ENCODE peak calls at places on chromosomes 7 and 10, in eight cellular contexts. W is fibroblast of the conjunctiva; R is activated naive CD8-positive, alpha-beta T cell treated with anti-CD3 and anti-CD28 coated beads, Interleukin-2, amount 50 U/mL, for 24 hours; S is stimulated activated naive B cell treated with anti-CD40 and anti-IgM and Interleukin-4, amounts not matched to agents 10 μg/mL and 1 μg/mL and 100 μg/mL, for 72 hours; K is activated CD4-positive, alpha-beta T cell treated with anti-CD3 and anti-CD28 coated beads for 48 hours; P is anterior cingulate cortex; F is heart right ventricle; Z is right cardiac atrium. T is an unnamed sample.

GRCh38 chr10:89852872-89853271 is 151.5 kb downstream of the KIF20B start:
- DNase-seq in W (no peak), R (no peak), S (no peak), K (no peak), P (no peak), F (no peak), Z (no peak), T (no peak)

GRCh38 chr10:73076361-73077183 is 20.1 kb downstream of the P4HA1 start:
- DNase-seq in W (peak), R (no peak), S (no peak), K (no peak), P (peak), F (no peak), Z (peak), T (peak)

GRCh38 chr7:150937848-150938561 is 40.1 kb downstream of the KCNH2 start:
- DNase-seq in W (no peak), R (peak), S (no peak), K (peak), P (no peak), F (no peak), Z (peak), T (peak)

GRCh38 chr10:88062798-88063472 is 199.5 kb downstream of the PTEN start:
- DNase-seq in W (no peak), R (no peak), S (no peak), K (no peak), P (no peak), F (no peak), Z (no peak), T (no peak)

GRCh38 chr10:79484476-79484875 is 27.9 kb upstream of the EIF5AL1 start:
- DNase-seq in W (no peak), R (no peak), S (no peak), K (no peak), P (no peak), F (no peak), Z (no peak), T (peak)

GRCh38 chr10:132443998-132444876 is 47.2 kb downstream of the PWWP2B start:
- DNase-seq in W (no peak), R (no peak), S (no peak), K (peak), P (no peak), F (no peak), Z (no peak), T (no peak)

GRCh38 chr10:118843647-118844265 is 89.0 kb upstream of the CACUL1 start:
- DNase-seq in W (no peak), R (no peak), S (no peak), K (no peak), P (no peak), F (no peak), Z (no peak), T (no peak)

GRCh38 chr10:87651801-87652200 is 7.9 kb upstream of the PAPSS2 start:
- DNase-seq in W (no peak), R (no peak), S (no peak), K (no peak), P (no peak), F (no peak), Z (no peak), T (no peak)

GRCh38 chr7:11760372-11760771 is 71.6 kb downstream of the THSD7A start:
- DNase-seq in W (peak), R (no peak), S (no peak), K (no peak), P (no peak), F (no peak), Z (no peak), T (no peak)

GRCh38 chr10:1323951-1324350 is 267.8 kb downstream of the WDR37 start:
- DNase-seq in W (no peak), R (no peak), S (no peak), K (peak), P (no peak), F (no peak), Z (no peak), T (no peak)

GRCh38 chr10:123870260-123870659 is 21.3 kb downstream of the CPXM2 start:
- DNase-seq in W (no peak), R (no peak), S (no peak), K (no peak), P (no peak), F (no peak), Z (no peak), T (no peak)

GRCh38 chr10:128898133-128898915 is 568.7 kb upstream of the MGMT start:
- DNase-seq in W (no peak), R (no peak), S (no peak), K (no peak), P (no peak), F (no peak), Z (peak), T (no peak)

GRCh38 chr7:106823631-106824030 is 41.5 kb upstream of the PIK3CG start:
- DNase-seq in W (no peak), R (no peak), S (no peak), K (no peak), P (no peak), F (no peak), Z (no peak), T (no peak)

GRCh38 chr7:91325731-91326130 is 61.5 kb downstream of the FZD1 start:
- DNase-seq in W (no peak), R (no peak), S (no peak), K (no peak), P (no peak), F (no peak), Z (no peak), T (no peak)

GRCh38 chr10:60848126-60848525 is 69.8 kb downstream of the CDK1 start:
- DNase-seq in W (peak), R (no peak), S (no peak), K (no peak), P (no peak), F (no peak), Z (no peak), T (no peak)

GRCh38 chr7:106947244-106947728 is 82.2 kb downstream of the PIK3CG start:
- DNase-seq in W (peak), R (peak), S (peak), K (peak), P (peak), F (no peak), Z (peak), T (no peak)

T was measured in cardiac septum.